ENCODE peak calls at places on chromosomes 7 and 10, in ten cellular contexts. T is neural crest cell, M is brain microvascular endothelial cell, S is GM04504, L is NT2/D1, N is AG08395, Y is HTR-8/SVneo, K is nephron progenitor cell, O is T follicular helper cell, U is fibroblast of mammary gland. Q is an unnamed sample.

GRCh38 chr10:21532694-21533576 is 1.1 kb upstream of the MLLT10 start:
- DNase-seq in N (no peak), M (no peak), S (no peak), U (no peak), T (no peak), L (no peak), Y (no peak), K (no peak), O (no peak), Q (no peak)

GRCh38 chr7:146414373-146414772 is 297.8 kb downstream of the CNTNAP2 start:
- DNase-seq in M (no peak), U (no peak), T (no peak), K (no peak), L (peak; percentile 30), O (no peak), N (no peak), S (no peak), Y (no peak), Q (no peak)

GRCh38 chr10:10045765-10046028 is 972.0 kb upstream of the CELF2 start:
- DNase-seq in N (peak; percentile 3), Y (no peak), L (no peak), O (no peak), M (no peak), S (no peak), K (no peak), U (no peak), T (no peak), Q (no peak)

GRCh38 chr7:127654404-127655392 is 2.7 kb downstream of the SND1 start:
- DNase-seq in O (no peak), Y (no peak), K (no peak), U (peak; percentile 43), M (no peak), N (no peak), T (no peak), S (no peak), L (no peak), Q (no peak)

GRCh38 chr10:86941426-86941825 is 16.0 kb downstream of the MMRN2 start:
- DNase-seq in N (no peak), L (no peak), O (no peak), T (no peak), K (no peak), U (no peak), Y (no peak), M (no peak), S (no peak), Q (no peak)

GRCh38 chr10:29828440-29828894 is 193.7 kb upstream of the SVIL start:
- DNase-seq in S (no peak), T (no peak), N (no peak), U (no peak), K (no peak), Y (no peak), O (no peak), M (no peak), L (no peak), Q (no peak)

GRCh38 chr10:283916-284356 is 148.7 kb downstream of the ZMYND11 start:
- DNase-seq in K (no peak), N (no peak), Y (no peak), L (no peak), T (no peak), O (no peak), S (no peak), U (no peak), M (no peak), Q (no peak)

GRCh38 chr10:22054946-22055345 is 51.4 kb upstream of the DNAJC1 start:
- DNase-seq in N (no peak), O (no peak), S (no peak), U (no peak), Y (no peak), T (no peak), M (peak; percentile 11), K (no peak), L (no peak), Q (peak; percentile 34)

GRCh38 chr10:35413985-35414861 is 77.9 kb downstream of the CCNY start:
- DNase-seq in O (no peak), T (no peak), N (no peak), M (peak; percentile 47), U (peak; percentile 35), L (no peak), Y (no peak), S (no peak), K (no peak), Q (peak; percentile 17)

GRCh38 chr10:61987951-61988379 is 86.5 kb downstream of the ARID5B start:
- DNase-seq in M (no peak), O (no peak), S (no peak), K (no peak), N (no peak), T (no peak), U (peak; percentile 44), L (no peak), Y (no peak), Q (no peak)

GRCh38 chr10:14623931-14624330 is 150.8 kb downstream of the FAM107B start:
- DNase-seq in S (no peak), T (no peak), N (no peak), O (no peak), M (no peak), K (no peak), Y (no peak), L (no peak), U (no peak), Q (no peak)

GRCh38 chr10:1741450-1741849 is 4.1 kb upstream of the ADARB2 start:
- DNase-seq in U (no peak), K (no peak), T (no peak), L (no peak), N (no peak), Y (no peak), S (no peak), O (no peak), M (no peak), Q (no peak)

GRCh38 chr10:121974535-121975294 is at the start of gene NSMCE4A:
- DNase-seq in N (peak; percentile 86), O (peak; percentile 39), T (peak; percentile 76), L (peak; percentile 58), K (peak; percentile 76), M (peak; percentile 57), S (peak; percentile 40), U (peak; percentile 68), Y (peak; percentile 61), Q (peak; percentile 41)

GRCh38 chr7:90717286-90718060 is 121.4 kb downstream of the CDK14 start:
- DNase-seq in S (no peak), M (peak; percentile 52), Y (no peak), U (peak; percentile 62), K (no peak), L (no peak), N (peak; percentile 10), O (no peak), T (no peak), Q (no peak)

GRCh38 chr10:124745678-124746077 is 1.5 kb upstream of the FAM53B start:
- DNase-seq in M (peak; percentile 35), K (no peak), N (peak; percentile 51), O (no peak), S (peak; percentile 66), T (no peak), Y (no peak), U (peak; percentile 81), L (no peak), Q (no peak)

GRCh38 chr7:49112222-49112621 is 187.9 kb downstream of the CDC14C start:
- DNase-seq in S (no peak), Y (no peak), M (no peak), N (no peak), O (no peak), L (no peak), U (no peak), T (no peak), K (no peak), Q (no peak)

GRCh38 chr10:3077940-3078630 is 10.7 kb downstream of the PFKP start:
- DNase-seq in M (no peak), K (no peak), Y (no peak), T (no peak), L (no peak), O (no peak), N (no peak), U (no peak), S (no peak), Q (no peak)

GRCh38 chr7:67618569-67619543 is 622.2 kb downstream of the TYW1 start:
- DNase-seq in N (peak; percentile 9), O (no peak), S (no peak), Y (no peak), L (peak; percentile 55), U (peak; percentile 4), M (no peak), K (peak; percentile 40), T (no peak), Q (no peak)

GRCh38 chr7:10237306-10237705 is 736.4 kb upstream of the PHF14 start:
- DNase-seq in U (no peak), L (no peak), T (no peak), K (no peak), N (no peak), Y (peak; percentile 1), O (no peak), S (no peak), M (peak; percentile 89), Q (no peak)

GRCh38 chr7:2978403-2978802 is 65.3 kb downstream of the CARD11 start:
- DNase-seq in L (no peak), M (no peak), O (peak; percentile 35), N (no peak), U (no peak), Y (no peak), K (peak; percentile 65), T (no peak), S (no peak), Q (no peak)

GRCh38 chr7:36784991-36785940 is 61.0 kb upstream of the AOAH start:
- DNase-seq in T (no peak), L (no peak), M (no peak), S (no peak), N (no peak), Y (no peak), U (no peak), O (peak; percentile 71), K (no peak), Q (no peak)

GRCh38 chr10:3668276-3668960 is 116.6 kb downstream of the KLF6 start:
- DNase-seq in N (no peak), U (peak; percentile 62), K (peak; percentile 16), L (no peak), M (peak; percentile 79), S (no peak), O (peak; percentile 64), Y (peak; percentile 72), T (no peak), Q (peak; percentile 84)

GRCh38 chr10:91635401-91636400 is 2.8 kb upstream of the PPP1R3C start:
- DNase-seq in O (peak; percentile 30), Y (peak; percentile 60), L (peak; percentile 28), S (no peak), T (peak; percentile 63), N (peak; percentile 74), M (peak; percentile 79), K (peak; percentile 52), U (peak; percentile 86), Q (peak; percentile 62)

GRCh38 chr7:101124376-101125056 is 2.4 kb upstream of the SERPINE1 start:
- DNase-seq in K (no peak), T (no peak), Y (no peak), O (no peak), U (peak; percentile 80), L (no peak), S (peak; percentile 85), M (peak; percentile 90), N (peak; percentile 75), Q (peak; percentile 86)

GRCh38 chr7:96093435-96093834 is 228.5 kb downstream of the SLC25A13 start:
- DNase-seq in L (no peak), S (peak; percentile 49), U (peak; percentile 94), T (no peak), M (peak; percentile 73), O (no peak), N (peak; percentile 74), Y (no peak), K (no peak), Q (peak; percentile 56)

GRCh38 chr7:66497346-66497745 is 131.3 kb upstream of the KCTD7 start:
- DNase-seq in N (no peak), T (no peak), K (no peak), S (no peak), U (no peak), O (no peak), Y (no peak), L (no peak), M (no peak), Q (no peak)

GRCh38 chr10:131792809-131793208 is 108.0 kb upstream of the PPP2R2D start:
- DNase-seq in O (no peak), K (no peak), Y (no peak), N (no peak), S (no peak), T (no peak), U (no peak), L (no peak), M (no peak), Q (no peak)

GRCh38 chr7:149300751-149301150 is 38.8 kb downstream of the ZNF783 start:
- DNase-seq in U (peak; percentile 52), S (no peak), K (no peak), T (no peak), O (no peak), Y (no peak), M (no peak), N (no peak), L (no peak), Q (no peak)

Q was measured in NCI-H226.